ENCODE peak calls at places on chromosomes 1 and 21, in five cellular contexts. C is GM23248; Q is activated CD4-positive, alpha-beta memory T cell treated with anti-CD3 and anti-CD28 coated beads, Interleukin-2, amount 10 ng/mL, durations not matched to agents 7 days and 5 days; G is B cell; X is stimulated activated CD4-positive, alpha-beta T cell treated with anti-CD3 and anti-CD28 coated beads, Interleukin-12 subunit alpha, Interleukin-12 subunit beta, amount 100 ng/mL, for 48 hours. Z is an unnamed sample.

GRCh38 chr1:3014041-3014440 is 7.2 kb upstream of the ACTRT2 start:
- DNase-seq in C (no peak), Q (no peak), G (no peak), X (no peak), Z (no peak)

GRCh38 chr21:46079357-46080170 is 18.3 kb upstream of the COL6A2 start:
- DNase-seq in C (peak; percentile 98), Q (peak; percentile 11), G (peak; percentile 12), X (no peak), Z (no peak)

GRCh38 chr1:145878724-145879123 is 6.9 kb downstream of the ANKRD35 start:
- DNase-seq in C (peak; percentile 34), Q (no peak), G (no peak), X (no peak), Z (no peak)

GRCh38 chr1:206472886-206473285 is 2.6 kb downstream of the IKBKE start:
- DNase-seq in C (no peak), Q (no peak), G (no peak), X (no peak), Z (no peak)

GRCh38 chr21:45469273-45470086 is 64.5 kb downstream of the COL18A1 start:
- DNase-seq in C (no peak), Q (no peak), G (no peak), X (no peak), Z (no peak)

GRCh38 chr1:21950734-21951575 is 13.8 kb upstream of the HSPG2 start:
- DNase-seq in C (no peak), Q (no peak), G (no peak), X (no peak), Z (no peak)

GRCh38 chr1:224338150-224338838 is 8.3 kb upstream of the NVL start:
- DNase-seq in C (no peak), Q (no peak), G (no peak), X (no peak), Z (no peak)

GRCh38 chr21:38311765-38312164 is 55.0 kb downstream of the KCNJ15 start:
- DNase-seq in C (peak; percentile 29), Q (no peak), G (no peak), X (no peak), Z (no peak)

GRCh38 chr1:43232071-43232470 is 37.7 kb upstream of the TMEM125 start:
- DNase-seq in C (peak; percentile 87), Q (no peak), G (no peak), X (no peak), Z (no peak)

GRCh38 chr21:18274370-18274769 is 29.7 kb downstream of the CHODL start:
- DNase-seq in C (no peak), Q (no peak), G (no peak), X (no peak), Z (no peak)

GRCh38 chr1:40162791-40163441 is 1.7 kb downstream of the RLF start:
- DNase-seq in C (peak; percentile 73), Q (no peak), G (no peak), X (no peak), Z (no peak)

GRCh38 chr1:208013210-208013609 is 102.3 kb upstream of the CD34 start:
- DNase-seq in C (no peak), Q (no peak), G (no peak), X (no peak), Z (no peak)

GRCh38 chr1:108801101-108801500 is 54.6 kb downstream of the STXBP3 start:
- DNase-seq in C (peak; percentile 55), Q (no peak), G (no peak), X (no peak), Z (no peak)

GRCh38 chr1:109357673-109358072 is 40.0 kb downstream of the SORT1 start:
- DNase-seq in C (no peak), Q (no peak), G (no peak), X (no peak), Z (no peak)

GRCh38 chr1:90826024-90826423 is 108.9 kb upstream of the BARHL2 start:
- DNase-seq in C (no peak), Q (no peak), G (no peak), X (no peak), Z (no peak)

GRCh38 chr1:223137402-223138100 is 5.5 kb downstream of the TLR5 start:
- DNase-seq in C (peak; percentile 79), Q (no peak), G (no peak), X (no peak), Z (no peak)

GRCh38 chr1:151514366-151514765 is 3.2 kb downstream of the CGN start:
- DNase-seq in C (no peak), Q (no peak), G (no peak), X (no peak), Z (no peak)

GRCh38 chr1:9112961-9113880 is 15.7 kb downstream of the GPR157 start:
- DNase-seq in C (no peak), Q (no peak), G (no peak), X (no peak), Z (no peak)

GRCh38 chr1:31771891-31772668 is 7.9 kb upstream of the ADGRB2 start:
- DNase-seq in C (peak; percentile 61), Q (no peak), G (peak; percentile 67), X (peak; percentile 38), Z (no peak)

GRCh38 chr1:240737268-240737667 is 125.3 kb upstream of the GREM2 start:
- DNase-seq in C (peak; percentile 82), Q (no peak), G (no peak), X (no peak), Z (no peak)

GRCh38 chr21:42172596-42173483 is 46.1 kb upstream of the ABCG1 start:
- DNase-seq in C (no peak), Q (no peak), G (no peak), X (no peak), Z (no peak)

Z was measured in GM20000.